ENCODE peak calls at places on chromosomes 13 and 19, in ten cellular contexts. J, G, D, F, H, W, T, X, K and V are unnamed samples.

GRCh38 chr19:7910321-7911161 is 4.1 kb upstream of the TGFBR3L start:
- DNase-seq in J (no peak), G (no peak), D (no peak), F (no peak), H (no peak), W (no peak), T (no peak), X (no peak), K (no peak), V (no peak)

GRCh38 chr13:44331912-44332840 is 41.4 kb upstream of the SERP2 start:
- DNase-seq in J (no peak), G (peak; percentile 69), D (peak; percentile 28), F (peak; percentile 68), H (no peak), W (peak; percentile 22), T (no peak), X (peak; percentile 99), K (no peak), V (peak; percentile 15)

GRCh38 chr13:20303636-20304035 is 71.5 kb upstream of the GJB6 start:
- DNase-seq in J (no peak), G (no peak), D (no peak), F (peak; percentile 6), H (no peak), W (no peak), T (no peak), X (peak; percentile 22), K (no peak), V (no peak)

GRCh38 chr19:8097681-8098567 is 45.4 kb downstream of the CCL25 start:
- DNase-seq in J (no peak), G (no peak), D (no peak), F (no peak), H (no peak), W (no peak), T (no peak), X (no peak), K (no peak), V (no peak)

GRCh38 chr19:55345818-55346724 is 6.4 kb downstream of the KMT5C start:
- DNase-seq in J (no peak), G (peak; percentile 45), D (no peak), F (no peak), H (no peak), W (no peak), T (no peak), X (peak; percentile 14), K (no peak), V (no peak)

GRCh38 chr13:110226051-110226562 is 80.8 kb downstream of the COL4A1 start:
- DNase-seq in J (no peak), G (no peak), D (no peak), F (peak; percentile 14), H (no peak), W (no peak), T (no peak), X (no peak), K (no peak), V (no peak)

GRCh38 chr19:46487802-46488445 is 7.7 kb downstream of the PNMA8B start:
- DNase-seq in J (peak; percentile 43), G (peak; percentile 76), D (peak; percentile 60), F (peak; percentile 72), H (peak; percentile 79), W (peak; percentile 73), T (peak; percentile 66), X (peak; percentile 62), K (peak; percentile 80), V (peak; percentile 22)

GRCh38 chr19:30136591-30136990 is 194.6 kb downstream of the URI1 start:
- DNase-seq in J (no peak), G (no peak), D (no peak), F (no peak), H (no peak), W (no peak), T (no peak), X (no peak), K (no peak), V (no peak)

GRCh38 chr13:112071902-112072530 is 5.1 kb downstream of the SOX1 start:
- DNase-seq in J (no peak), G (no peak), D (no peak), F (no peak), H (no peak), W (no peak), T (no peak), X (no peak), K (no peak), V (no peak)

GRCh38 chr19:10998045-10998533 is 37.3 kb downstream of the SMARCA4 start:
- DNase-seq in J (no peak), G (no peak), D (no peak), F (no peak), H (no peak), W (no peak), T (no peak), X (peak; percentile 26), K (no peak), V (no peak)

GRCh38 chr13:98961204-98962105 is 16.4 kb downstream of the DOCK9 start:
- DNase-seq in J (no peak), G (no peak), D (no peak), F (peak; percentile 64), H (no peak), W (no peak), T (no peak), X (no peak), K (no peak), V (no peak)

GRCh38 chr19:18496167-18496979 is 25.5 kb downstream of the ELL start:
- DNase-seq in J (no peak), G (peak; percentile 33), D (no peak), F (peak; percentile 88), H (no peak), W (no peak), T (peak; percentile 32), X (peak; percentile 32), K (peak; percentile 28), V (no peak)

GRCh38 chr13:98272549-98272948 is 95.5 kb upstream of the RNF113B start:
- DNase-seq in J (no peak), G (no peak), D (no peak), F (no peak), H (no peak), W (no peak), T (no peak), X (no peak), K (no peak), V (no peak)

GRCh38 chr19:48368942-48369341 is 4.8 kb downstream of the SYNGR4 start:
- DNase-seq in J (no peak), G (no peak), D (peak; percentile 50), F (no peak), H (no peak), W (no peak), T (no peak), X (no peak), K (no peak), V (no peak)

GRCh38 chr13:48194392-48194754 is 38.6 kb upstream of the ITM2B start:
- DNase-seq in J (no peak), G (no peak), D (no peak), F (no peak), H (no peak), W (no peak), T (no peak), X (no peak), K (no peak), V (no peak)

GRCh38 chr13:33615436-33615835 is 202.5 kb upstream of the RFC3 start:
- DNase-seq in J (no peak), G (no peak), D (no peak), F (no peak), H (no peak), W (no peak), T (no peak), X (no peak), K (no peak), V (no peak)

GRCh38 chr19:3142292-3142670 is 6.4 kb downstream of the GNA15 start:
- DNase-seq in J (no peak), G (no peak), D (no peak), F (peak; percentile 97), H (no peak), W (no peak), T (no peak), X (peak; percentile 73), K (peak; percentile 59), V (no peak)

GRCh38 chr19:42198676-42199439 is 18.6 kb downstream of the DEDD2 start:
- DNase-seq in J (no peak), G (no peak), D (no peak), F (no peak), H (no peak), W (no peak), T (peak; percentile 44), X (no peak), K (peak; percentile 42), V (no peak)

GRCh38 chr19:40223135-40223822 is 3.2 kb downstream of the CCNP start:
- DNase-seq in J (no peak), G (no peak), D (no peak), F (no peak), H (no peak), W (no peak), T (no peak), X (no peak), K (peak; percentile 33), V (no peak)

GRCh38 chr13:109026266-109026665 is 396.9 kb downstream of the MYO16 start:
- DNase-seq in J (no peak), G (no peak), D (no peak), F (no peak), H (no peak), W (no peak), T (no peak), X (no peak), K (no peak), V (no peak)

GRCh38 chr13:39273953-39274352 is 235.7 kb downstream of the NHLRC3 start:
- DNase-seq in J (no peak), G (no peak), D (peak; percentile 10), F (peak; percentile 12), H (no peak), W (no peak), T (no peak), X (peak; percentile 13), K (no peak), V (no peak)

GRCh38 chr13:80441968-80442367 is 101.0 kb upstream of the SPRY2 start:
- DNase-seq in J (no peak), G (no peak), D (no peak), F (no peak), H (no peak), W (no peak), T (no peak), X (no peak), K (no peak), V (no peak)

GRCh38 chr19:45254044-45254531 is 3.0 kb downstream of the MARK4 start:
- DNase-seq in J (no peak), G (no peak), D (no peak), F (no peak), H (no peak), W (no peak), T (no peak), X (no peak), K (peak; percentile 19), V (no peak)

GRCh38 chr13:101155920-101156319 is 260.4 kb downstream of the NALCN start:
- DNase-seq in J (no peak), G (no peak), D (no peak), F (peak; percentile 36), H (no peak), W (no peak), T (no peak), X (no peak), K (no peak), V (no peak)

GRCh38 chr19:623974-624373 is 9.4 kb downstream of the POLRMT start:
- DNase-seq in J (no peak), G (no peak), D (no peak), F (peak; percentile 87), H (no peak), W (no peak), T (no peak), X (peak; percentile 99), K (no peak), V (no peak)

GRCh38 chr13:30869491-30869890 is 36.6 kb upstream of the MEDAG start:
- DNase-seq in J (no peak), G (peak; percentile 43), D (no peak), F (peak; percentile 45), H (no peak), W (no peak), T (no peak), X (peak; percentile 43), K (no peak), V (no peak)